ENCODE peak calls at places on chromosomes 16 and 17, in seven cellular contexts. H is body of pancreas, I is OCI-LY7, J is brain microvascular endothelial cell, Q is SJSA1, W is esophagus squamous epithelium, S is thoracic aorta. D is an unnamed sample.

GRCh38 chr16:58628845-58629680 is 563 bp downstream of the CNOT1 start:
- DNase-seq in J (no peak), I (peak), W (no peak), S (peak), Q (no peak), H (peak), D (peak)

GRCh38 chr16:82585675-82586074 is 41.1 kb upstream of the CDH13 start:
- DNase-seq in S (no peak), H (no peak), J (peak), Q (peak), W (no peak), I (no peak), D (no peak)

GRCh38 chr17:13352747-13353415 is 248.8 kb downstream of the HS3ST3A1 start:
- DNase-seq in H (no peak), J (no peak), W (no peak), S (no peak), I (no peak), Q (no peak), D (no peak)

GRCh38 chr16:70746708-70747424 is 54.1 kb downstream of the VAC14 start:
- DNase-seq in W (no peak), J (peak), Q (peak), S (peak), I (peak), H (peak), D (peak)

GRCh38 chr17:27320222-27320560 is 26.3 kb downstream of the WSB1 start:
- DNase-seq in H (no peak), S (no peak), Q (no peak), I (no peak), J (no peak), W (no peak), D (no peak)

GRCh38 chr16:88309174-88309904 is 73.4 kb upstream of the ZNF469 start:
- DNase-seq in I (no peak), H (no peak), S (no peak), Q (no peak), J (no peak), W (no peak), D (no peak)

GRCh38 chr16:26982422-26982821 is 84.3 kb upstream of the C16orf82 start:
- DNase-seq in J (no peak), Q (no peak), W (no peak), H (no peak), S (no peak), I (no peak), D (no peak)

GRCh38 chr17:43839670-43840101 is 6.7 kb upstream of the MPP3 start:
- DNase-seq in J (no peak), S (no peak), Q (no peak), I (no peak), H (peak), W (no peak), D (no peak)

GRCh38 chr16:53511403-53512280 is 8.6 kb upstream of the AKTIP start:
- DNase-seq in J (no peak), Q (no peak), W (no peak), H (peak), I (no peak), S (no peak), D (no peak)

GRCh38 chr16:73956592-73957495 is 339.8 kb upstream of the PSMD7 start:
- DNase-seq in Q (peak), J (peak), W (no peak), S (no peak), I (peak), H (peak), D (peak)

GRCh38 chr17:79619636-79620206 is 8.9 kb upstream of the RBFOX3 start:
- DNase-seq in H (peak), S (no peak), J (no peak), W (no peak), Q (no peak), I (no peak), D (no peak)

GRCh38 chr16:48053346-48053745 is 102.4 kb downstream of the ABCC12 start:
- DNase-seq in I (no peak), J (peak), H (no peak), S (no peak), W (no peak), Q (no peak), D (peak)

GRCh38 chr16:10003486-10003885 is 178.7 kb downstream of the GRIN2A start:
- DNase-seq in Q (no peak), J (no peak), H (no peak), S (no peak), I (no peak), W (no peak), D (no peak)

GRCh38 chr16:58678716-58679115 is 5.9 kb downstream of the SLC38A7 start:
- DNase-seq in W (no peak), Q (no peak), J (no peak), H (peak), S (no peak), I (peak), D (peak)

GRCh38 chr17:31400481-31400950 is 9.0 kb downstream of the RAB11FIP4 start:
- DNase-seq in H (no peak), S (no peak), J (no peak), Q (no peak), I (no peak), W (no peak), D (no peak)

GRCh38 chr17:58242171-58242784 is 3.9 kb downstream of the LPO start:
- DNase-seq in W (no peak), I (no peak), J (no peak), Q (no peak), S (no peak), H (no peak), D (peak)

GRCh38 chr17:78940708-78941107 is 15.5 kb upstream of the TIMP2 start:
- DNase-seq in W (no peak), I (no peak), S (no peak), J (peak), H (no peak), Q (peak), D (no peak)

GRCh38 chr16:71917900-71918299 is 22.6 kb downstream of the IST1 start:
- DNase-seq in S (no peak), H (no peak), Q (no peak), J (peak), W (no peak), I (no peak), D (peak)

GRCh38 chr16:58907297-58907696 is 173.2 kb upstream of the GOT2 start:
- DNase-seq in S (no peak), J (no peak), W (no peak), Q (no peak), I (no peak), H (no peak), D (no peak)

GRCh38 chr17:4476017-4476416 is 22.7 kb upstream of the SPNS2 start:
- DNase-seq in W (no peak), H (no peak), I (no peak), Q (no peak), J (no peak), S (no peak), D (no peak)

GRCh38 chr16:50238868-50239301 is 27.5 kb upstream of the ADCY7 start:
- DNase-seq in J (no peak), I (no peak), S (no peak), Q (no peak), H (no peak), W (no peak), D (no peak)

GRCh38 chr16:28182183-28182582 is 29.6 kb downstream of the XPO6 start:
- DNase-seq in Q (no peak), J (peak), W (no peak), S (no peak), H (no peak), I (no peak), D (no peak)

GRCh38 chr16:48451323-48451722 is 66.1 kb upstream of the SIAH1 start:
- DNase-seq in J (no peak), W (no peak), Q (no peak), I (no peak), S (no peak), H (no peak), D (no peak)

GRCh38 chr16:23729503-23730424 is 16.7 kb upstream of the ERN2 start:
- DNase-seq in I (no peak), J (peak), S (no peak), H (peak), Q (no peak), W (no peak), D (peak)

GRCh38 chr17:76515291-76515949 is 14.2 kb upstream of the RHBDF2 start:
- DNase-seq in W (no peak), J (peak), Q (peak), H (peak), S (peak), I (no peak), D (peak)

GRCh38 chr16:80573700-80574120 is 32.9 kb downstream of the DYNLRB2 start:
- DNase-seq in J (no peak), W (no peak), Q (no peak), H (no peak), I (no peak), S (no peak), D (no peak)

GRCh38 chr17:75875940-75876189 is 2.5 kb downstream of the TRIM47 start:
- DNase-seq in H (no peak), I (no peak), Q (no peak), S (no peak), W (no peak), J (no peak), D (peak)

GRCh38 chr17:58837699-58838098 is 82.0 kb downstream of the PPM1E start:
- DNase-seq in I (no peak), H (no peak), W (no peak), J (no peak), S (no peak), Q (no peak), D (no peak)

GRCh38 chr17:1644493-1645206 is 882 bp downstream of the SCARF1 start:
- DNase-seq in H (no peak), I (no peak), W (no peak), J (no peak), Q (peak), S (no peak), D (no peak)

GRCh38 chr16:64983983-64984382 is 137.9 kb downstream of the CDH11 start:
- DNase-seq in I (peak), J (peak), S (no peak), Q (peak), H (peak), W (no peak), D (peak)

GRCh38 chr16:68760671-68761275 is 23.7 kb downstream of the CDH1 start:
- DNase-seq in W (no peak), Q (peak), H (peak), J (peak), I (peak), S (no peak), D (peak)

GRCh38 chr17:3988297-3989120 is 24.3 kb upstream of the ATP2A3 start:
- DNase-seq in W (no peak), Q (no peak), I (no peak), J (no peak), H (no peak), S (no peak), D (no peak)

GRCh38 chr17:80793851-80794267 is 197.8 kb upstream of the CHMP6 start:
- DNase-seq in I (no peak), H (no peak), W (no peak), J (no peak), S (no peak), Q (peak), D (no peak)

GRCh38 chr17:80790981-80791742 is 200.5 kb upstream of the CHMP6 start:
- DNase-seq in Q (no peak), S (no peak), I (no peak), H (no peak), J (peak), W (no peak), D (no peak)

GRCh38 chr17:80791758-80792284 is 199.8 kb upstream of the CHMP6 start:
- DNase-seq in I (no peak), Q (peak), H (peak), W (no peak), S (peak), J (peak), D (peak)

GRCh38 chr17:80793421-80793820 is 198.2 kb upstream of the CHMP6 start:
- DNase-seq in S (no peak), I (no peak), W (no peak), J (no peak), Q (peak), H (no peak), D (no peak)

DNA sequence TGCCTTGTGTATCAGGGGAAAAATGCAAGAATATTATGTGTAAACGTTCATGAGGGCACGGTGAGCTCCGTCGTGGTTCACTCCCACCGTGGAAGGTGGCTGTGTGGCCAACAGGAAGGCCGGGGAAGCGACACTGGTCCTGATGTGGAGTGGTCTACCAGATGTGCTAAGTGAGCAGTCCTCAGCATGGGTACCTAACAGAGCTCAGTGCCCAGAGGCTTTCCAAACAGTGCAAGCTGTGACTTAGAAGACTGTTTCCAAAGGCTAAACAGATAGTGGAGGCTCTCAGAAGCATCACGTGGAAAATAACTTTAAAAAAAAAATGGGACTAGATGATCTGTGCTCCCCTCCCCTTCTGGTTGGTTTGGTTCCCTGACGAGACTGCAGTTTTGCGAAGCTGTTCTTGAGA is 199.3 kb upstream of the CHMP6 start:
- DNase-seq in Q (no peak), S (no peak), I (no peak), J (peak), H (no peak), W (no peak), D (peak)
- H3K4me3 ChIP-seq in Q (no peak), S (no peak), I (no peak), J (no peak), H (no peak), W (no peak), D (no peak)

DNA sequence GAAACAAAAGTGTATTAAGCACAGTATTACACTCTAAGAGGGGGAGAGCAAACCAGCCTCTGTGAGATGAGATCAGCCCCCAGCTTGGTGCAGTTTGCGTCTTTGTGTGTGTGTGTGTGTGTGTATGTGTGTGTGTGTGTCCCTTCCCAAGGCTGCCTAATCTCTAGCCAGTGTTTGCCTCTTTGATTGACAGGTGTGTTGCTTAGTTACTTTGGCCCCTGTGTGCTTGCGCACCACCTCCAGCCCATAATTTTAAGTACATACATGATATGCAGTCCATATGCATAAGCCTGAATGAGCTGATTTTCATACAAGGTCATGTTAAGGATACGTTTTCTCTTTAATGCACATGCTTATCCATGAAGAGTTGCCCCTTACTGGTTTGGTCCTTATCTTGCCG is 2.1 kb upstream of the KRTAP3-2 start:
- DNase-seq in I (no peak), Q (no peak), H (no peak), S (no peak), J (no peak), W (no peak), D (no peak)
- H3K4me3 ChIP-seq in I (no peak), Q (no peak), H (no peak), S (no peak), J (no peak), W (no peak), D (no peak)

GRCh38 chr17:45433136-45433535 is 466 bp upstream of the ARHGAP27 start:
- DNase-seq in H (no peak), Q (no peak), W (no peak), I (no peak), J (no peak), S (no peak), D (no peak)
- H3K4me3 ChIP-seq in H (no peak), Q (no peak), W (peak), I (no peak), J (no peak), S (peak), D (no peak)

DNA sequence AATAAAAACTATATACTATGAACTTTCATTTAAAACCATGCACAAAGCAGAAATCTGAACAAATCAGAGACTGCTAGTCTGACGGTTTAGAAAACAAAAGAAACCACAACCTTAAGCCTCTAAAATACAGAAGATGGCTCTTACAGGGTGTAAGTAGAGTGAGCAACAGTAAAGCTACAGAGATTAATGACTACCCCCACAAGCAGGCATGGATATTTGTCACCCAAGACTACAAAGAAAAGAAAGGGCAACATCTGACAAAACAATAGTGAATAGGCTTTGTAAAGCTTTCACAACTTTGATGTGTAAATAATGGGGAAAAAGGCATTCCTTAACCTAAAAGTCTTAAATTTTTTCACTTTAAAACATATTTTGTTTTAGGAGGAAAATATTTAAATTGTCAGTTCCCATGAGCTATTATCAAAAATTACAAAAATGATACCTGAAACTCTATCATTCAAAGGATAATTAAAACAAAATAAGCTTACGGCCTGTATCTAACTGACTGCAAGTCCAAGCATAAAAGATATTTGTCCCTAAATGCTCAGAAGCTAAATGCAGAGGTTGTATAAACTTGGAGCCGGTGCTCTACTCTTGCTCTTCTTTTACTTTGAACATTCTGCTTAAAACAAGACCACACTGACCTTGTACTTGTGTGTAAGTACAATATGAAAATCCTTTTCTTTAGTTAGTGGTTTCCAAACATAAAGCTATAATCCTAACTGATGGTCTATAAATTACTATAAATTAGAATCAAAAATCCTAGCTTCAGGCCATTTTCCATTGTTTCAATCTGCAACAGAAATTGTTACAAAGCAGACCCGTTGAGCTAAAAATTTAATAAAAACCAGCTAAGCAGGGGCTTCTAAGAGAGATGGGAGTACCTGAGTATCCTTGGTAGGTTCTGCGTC is 74.8 kb downstream of the SPAG9 start:
- DNase-seq in S (no peak), I (no peak), W (no peak), H (no peak), Q (peak), J (no peak), D (no peak)
- H3K4me3 ChIP-seq in S (peak), I (no peak), W (peak), H (no peak), Q (no peak), J (peak), D (no peak)

GRCh38 chr17:49195746-49196145 is 14.6 kb downstream of the GNGT2 start:
- DNase-seq in J (no peak), I (no peak), W (no peak), S (no peak), H (no peak), Q (no peak), D (no peak)

GRCh38 chr17:49193513-49194296 is 16.7 kb downstream of the GNGT2 start:
- DNase-seq in H (peak), W (no peak), J (peak), Q (peak), I (peak), S (no peak), D (peak)

GRCh38 chr17:49191917-49192741 is 18.2 kb downstream of the GNGT2 start:
- DNase-seq in H (peak), S (peak), W (no peak), I (peak), Q (no peak), J (peak), D (peak)

GRCh38 chr17:49196520-49196919 is 13.9 kb downstream of the GNGT2 start:
- DNase-seq in I (no peak), W (no peak), J (no peak), S (no peak), Q (no peak), H (no peak), D (no peak)

DNA sequence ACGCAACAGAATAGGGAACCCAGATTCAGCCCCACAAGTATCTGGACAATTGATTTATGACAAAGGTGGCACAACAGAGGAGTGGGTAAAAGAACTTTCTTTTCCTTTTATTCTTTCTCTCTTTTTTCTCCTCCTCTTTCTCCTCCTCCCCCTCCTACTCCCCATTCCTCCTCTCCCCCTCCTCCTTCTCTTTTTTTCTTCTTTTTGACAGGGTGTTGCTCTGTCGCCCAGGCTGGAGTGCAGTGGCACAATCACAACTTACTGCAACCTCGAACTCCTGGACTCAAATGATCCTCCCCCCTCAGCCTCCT is 16.1 kb downstream of the GNGT2 start:
- DNase-seq in I (no peak), H (no peak), Q (no peak), W (no peak), S (no peak), J (no peak), D (no peak)
- H3K4me3 ChIP-seq in I (peak), H (no peak), Q (no peak), W (no peak), S (peak), J (no peak), D (no peak)

DNA sequence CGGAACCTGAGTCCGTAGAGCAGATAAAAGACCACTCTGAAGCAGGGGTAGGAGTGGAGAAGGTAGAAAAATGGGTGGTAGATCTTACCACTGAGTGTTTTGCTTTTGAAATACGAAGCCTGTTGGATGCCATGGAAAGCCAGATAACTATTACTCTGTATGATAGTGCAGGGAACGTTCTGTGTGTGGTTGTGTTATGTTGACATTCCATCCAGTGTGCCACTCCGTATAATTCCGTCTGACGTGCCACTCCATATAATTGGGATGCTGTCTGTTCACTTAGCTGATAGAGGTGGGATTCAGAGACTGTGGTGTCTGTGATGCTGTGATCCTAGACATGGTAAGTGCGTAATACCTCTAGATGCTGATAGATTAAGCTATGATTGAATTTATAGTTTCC is 263.2 kb upstream of the CACNG5 start:
- DNase-seq in Q (no peak), W (no peak), J (no peak), I (no peak), S (no peak), H (no peak), D (no peak)
- H3K4me3 ChIP-seq in Q (no peak), W (no peak), J (no peak), I (no peak), S (no peak), H (no peak), D (no peak)

GRCh38 chr16:75152635-75153034 is 4.3 kb downstream of the ZFP1 start:
- DNase-seq in H (no peak), I (no peak), Q (no peak), W (no peak), J (no peak), S (no peak), D (no peak)
- H3K4me3 ChIP-seq in H (no peak), I (no peak), Q (no peak), W (no peak), J (no peak), S (no peak), D (no peak)

D was measured in MG63.